ENCODE peak calls at places on chromosomes 7 and 10, in five cellular contexts. T is EL, S is posterior cingulate gyrus, P is fibroblast of lung, K is astrocyte. D is an unnamed sample.

GRCh38 chr10:78416031-78416800 is 382.6 kb downstream of the RPS24 start:
- DNase-seq in T (peak), S (no peak), P (peak), K (peak), D (no peak)

GRCh38 chr10:60594476-60595051 is 183.7 kb upstream of the CDK1 start:
- DNase-seq in T (peak), S (no peak), P (no peak), K (peak), D (no peak)

GRCh38 chr10:9824546-9825164 is 1193.0 kb upstream of the CELF2 start:
- DNase-seq in T (no peak), S (no peak), P (no peak), K (no peak), D (no peak)

GRCh38 chr7:22995011-22995410 is 18.9 kb downstream of the HYCC1 start:
- DNase-seq in T (no peak), S (no peak), P (no peak), K (no peak), D (no peak)

GRCh38 chr10:484441-484924 is 205.0 kb downstream of the DIP2C start:
- DNase-seq in T (no peak), S (no peak), P (peak), K (peak), D (no peak)

GRCh38 chr10:123147635-123148413 is at the start of gene HMX2:
- DNase-seq in T (no peak), S (no peak), P (no peak), K (no peak), D (peak)

GRCh38 chr7:155230169-155230593 is 67.5 kb upstream of the INSIG1 start:
- DNase-seq in T (peak), S (peak), P (peak), K (peak), D (no peak)

GRCh38 chr10:106863549-106863948 is 301.0 kb downstream of the SORCS1 start:
- DNase-seq in T (no peak), S (no peak), P (no peak), K (no peak), D (no peak)

GRCh38 chr10:74816824-74817498 is 9.4 kb upstream of the KAT6B start:
- DNase-seq in T (no peak), S (no peak), P (peak), K (no peak), D (no peak)

GRCh38 chr7:44326261-44327125 is 1.1 kb upstream of the CAMK2B start:
- DNase-seq in T (no peak), S (no peak), P (no peak), K (no peak), D (no peak)

GRCh38 chr10:98349508-98349922 is 65.5 kb downstream of the PYROXD2 start:
- DNase-seq in T (peak), S (no peak), P (peak), K (peak), D (no peak)

GRCh38 chr10:60573342-60573741 is 183.7 kb upstream of the ANK3 start:
- DNase-seq in T (no peak), S (no peak), P (no peak), K (peak), D (no peak)

GRCh38 chr10:127402596-127403409 is 146.3 kb upstream of the NPS start:
- DNase-seq in T (no peak), S (no peak), P (peak), K (no peak), D (no peak)

GRCh38 chr10:74044419-74044818 is 46.5 kb downstream of the VCL start:
- DNase-seq in T (no peak), S (no peak), P (no peak), K (no peak), D (no peak)

GRCh38 chr7:17434841-17435692 is 136.6 kb downstream of the AHR start:
- DNase-seq in T (no peak), S (no peak), P (no peak), K (no peak), D (no peak)

GRCh38 chr7:116434820-116435341 is 64.7 kb upstream of the CAV2 start:
- DNase-seq in T (peak), S (no peak), P (peak), K (peak), D (no peak)

GRCh38 chr7:33039257-33039904 is 23.2 kb downstream of the NT5C3A start:
- DNase-seq in T (peak), S (no peak), P (peak), K (no peak), D (no peak)

GRCh38 chr10:123578721-123579120 is 87.4 kb upstream of the GPR26 start:
- DNase-seq in T (no peak), S (no peak), P (no peak), K (no peak), D (no peak)

GRCh38 chr7:17721736-17722285 is 218.5 kb downstream of the SNX13 start:
- DNase-seq in T (no peak), S (no peak), P (no peak), K (no peak), D (no peak)

GRCh38 chr10:1115262-1115955 is 59.2 kb downstream of the WDR37 start:
- DNase-seq in T (no peak), S (no peak), P (no peak), K (no peak), D (no peak)

GRCh38 chr10:70048309-70048708 is 4.3 kb upstream of the MACROH2A2 start:
- DNase-seq in T (no peak), S (no peak), P (no peak), K (no peak), D (no peak)

GRCh38 chr7:158350166-158350900 is 237.3 kb downstream of the PTPRN2 start:
- DNase-seq in T (no peak), S (no peak), P (no peak), K (no peak), D (no peak)

GRCh38 chr7:101795461-101795860 is 22.0 kb upstream of the CUX1 start:
- DNase-seq in T (no peak), S (no peak), P (no peak), K (no peak), D (no peak)

GRCh38 chr7:28296571-28297483 is 115.5 kb upstream of the CREB5 start:
- DNase-seq in T (peak), S (no peak), P (peak), K (no peak), D (peak)

GRCh38 chr7:96953676-96954513 is 51.5 kb upstream of the DLX6 start:
- DNase-seq in T (peak), S (no peak), P (no peak), K (peak), D (no peak)

GRCh38 chr7:156827587-156828203 is 65.3 kb downstream of the LMBR1 start:
- DNase-seq in T (peak), S (no peak), P (peak), K (no peak), D (no peak)

GRCh38 chr10:123565691-123566660 is 100.2 kb upstream of the GPR26 start:
- DNase-seq in T (no peak), S (no peak), P (no peak), K (no peak), D (no peak)

GRCh38 chr7:20647908-20648776 is 32.7 kb downstream of the ABCB5 start:
- DNase-seq in T (peak), S (no peak), P (peak), K (peak), D (peak)

GRCh38 chr7:24956021-24956420 is 24.0 kb downstream of the OSBPL3 start:
- DNase-seq in T (peak), S (no peak), P (no peak), K (no peak), D (no peak)

GRCh38 chr7:141076377-141076776 is 2.5 kb downstream of the TMEM178B start:
- DNase-seq in T (no peak), S (no peak), P (no peak), K (no peak), D (peak)

GRCh38 chr7:140004672-140005071 is 58.1 kb downstream of the PARP12 start:
- DNase-seq in T (no peak), S (no peak), P (no peak), K (no peak), D (no peak)

GRCh38 chr10:63429280-63429679 is 36.5 kb downstream of the JMJD1C start:
- DNase-seq in T (peak), S (no peak), P (peak), K (peak), D (no peak)

GRCh38 chr10:73076361-73077183 is 20.1 kb downstream of the P4HA1 start:
- DNase-seq in T (peak), S (no peak), P (peak), K (peak), D (no peak)

GRCh38 chr10:60942604-60943269 is 1.2 kb downstream of the RHOBTB1 start:
- DNase-seq in T (peak), S (peak), P (peak), K (peak), D (no peak)

GRCh38 chr7:28458732-28459131 is 46.4 kb downstream of the CREB5 start:
- DNase-seq in T (no peak), S (no peak), P (peak), K (no peak), D (no peak)

GRCh38 chr7:130420943-130421578 is 19.8 kb downstream of the CEP41 start:
- DNase-seq in T (no peak), S (no peak), P (no peak), K (peak), D (no peak)

GRCh38 chr7:26022578-26022977 is 129.4 kb upstream of the NFE2L3 start:
- DNase-seq in T (no peak), S (no peak), P (no peak), K (no peak), D (no peak)

GRCh38 chr7:70646551-70647248 is 485.2 kb upstream of the GALNT17 start:
- DNase-seq in T (no peak), S (no peak), P (no peak), K (no peak), D (no peak)

GRCh38 chr7:150939052-150939810 is 38.9 kb downstream of the KCNH2 start:
- DNase-seq in T (no peak), S (no peak), P (no peak), K (no peak), D (no peak)

GRCh38 chr10:125204400-125204799 is 44.0 kb upstream of the CTBP2 start:
- DNase-seq in T (no peak), S (no peak), P (no peak), K (no peak), D (no peak)